ENCODE peak calls at places on chromosomes 3 and 15, in seven cellular contexts. T is adrenal gland, G is body of pancreas, O is A549, S is gastrocnemius medialis, I is stomach, Y is HCT116. Z is an unnamed sample. For H3K4me1, the result is how much of the 10 kb centered on the place peaks cover.

GRCh38 chr3:124248471-124249028 is 256.6 kb upstream of the ROPN1 start:
- DNase-seq in S (peak), T (peak), O (peak), I (peak), Y (no peak), G (peak), Z (no peak)

GRCh38 chr3:27415202-27415601 is 46.0 kb upstream of the NEK10 start:
- DNase-seq in S (no peak), Y (no peak), G (no peak), T (no peak), O (no peak), I (no peak), Z (no peak)

GRCh38 chr3:170178631-170179030 is 2.9 kb downstream of the PHC3 start:
- DNase-seq in S (no peak), T (no peak), O (no peak), G (no peak), I (no peak), Y (no peak), Z (no peak)

GRCh38 chr15:52503788-52504496 is 24.7 kb downstream of the MYO5A start:
- DNase-seq in O (no peak), S (no peak), T (no peak), I (no peak), Y (no peak), G (no peak), Z (no peak)

GRCh38 chr3:10344147-10344943 is 23.4 kb upstream of the SEC13 start:
- DNase-seq in G (peak), T (peak), S (no peak), I (peak), O (peak), Y (no peak), Z (no peak)

GRCh38 chr3:163726125-163726524 is 1352.2 kb downstream of the SI start:
- DNase-seq in I (no peak), O (no peak), Y (no peak), T (no peak), S (no peak), G (no peak), Z (no peak)

GRCh38 chr3:181741428-181741827 is 29.7 kb downstream of the SOX2 start:
- DNase-seq in G (no peak), Y (no peak), T (no peak), S (no peak), I (no peak), O (no peak), Z (no peak)

GRCh38 chr15:101436526-101436925 is 53.0 kb downstream of the PCSK6 start:
- DNase-seq in Y (no peak), T (no peak), S (no peak), I (no peak), G (no peak), O (no peak), Z (no peak)

GRCh38 chr3:33383951-33384350 is 56.3 kb downstream of the UBP1 start:
- DNase-seq in T (no peak), S (no peak), O (no peak), Y (no peak), G (no peak), I (no peak), Z (no peak)

GRCh38 chr3:194346621-194347020 is 4.5 kb downstream of the CPN2 start:
- DNase-seq in S (no peak), G (no peak), I (no peak), T (no peak), O (no peak), Y (no peak), Z (no peak)

GRCh38 chr3:123410149-123410515 is 38.8 kb downstream of the ADCY5 start:
- DNase-seq in I (no peak), S (no peak), Y (no peak), T (no peak), O (no peak), G (no peak), Z (no peak)

GRCh38 chr15:41919954-41920538 is 26.2 kb upstream of the SPTBN5 start:
- DNase-seq in G (peak), T (no peak), Y (no peak), I (peak), O (no peak), S (no peak), Z (peak)

GRCh38 chr3:53044371-53045106 is 1.3 kb downstream of the SFMBT1 start:
- DNase-seq in O (peak), G (no peak), Y (no peak), I (peak), S (no peak), T (peak), Z (peak)

GRCh38 chr3:156643729-156644389 is 30.5 kb upstream of the TIPARP start:
- DNase-seq in S (no peak), T (no peak), O (no peak), Y (no peak), G (no peak), I (no peak), Z (no peak)

GRCh38 chr3:178203650-178204049 is 332.6 kb upstream of the KCNMB2 start:
- DNase-seq in O (no peak), S (no peak), I (no peak), T (no peak), G (no peak), Y (no peak), Z (no peak)

GRCh38 chr3:58333206-58334012 is 717 bp downstream of the PXK start:
- DNase-seq in T (peak), I (peak), G (peak), Y (no peak), O (no peak), S (peak), Z (peak)

GRCh38 chr3:51799879-51800757 is 21.1 kb upstream of the IQCF6 start:
- DNase-seq in G (peak), O (peak), Y (peak), T (peak), S (no peak), I (no peak), Z (no peak)

GRCh38 chr3:128447561-128448013 is 19.1 kb downstream of the DNAJB8 start:
- DNase-seq in O (no peak), S (no peak), Y (no peak), I (no peak), T (no peak), G (no peak), Z (no peak)

GRCh38 chr3:157201648-157202278 is 41.8 kb upstream of the CCNL1 start:
- DNase-seq in T (no peak), I (no peak), O (peak), S (no peak), Y (peak), G (no peak), Z (no peak)

GRCh38 chr3:50611464-50612233 is at the start of gene CISH:
- DNase-seq in T (peak), I (peak), Y (no peak), S (peak), O (peak), G (peak), Z (peak)
- TF ChIP-seq POLR2A in T (peak), I (no peak), Y (peak), S (peak), O (peak), G (peak), Z (peak)

GRCh38 chr3:46955157-46955556 is 21.4 kb downstream of the CCDC12 start:
- DNase-seq in S (no peak), G (no peak), O (no peak), T (no peak), Y (no peak), I (no peak), Z (no peak)
- H3K4me1 ChIP-seq in S (half or more), G (half or more), O (half or more), T (under half), Y (under half), I (half or more), Z (under half)

GRCh38 chr15:40806672-40807027 is 239 bp upstream of the ZFYVE19 start:
- DNase-seq in G (no peak), Y (no peak), O (no peak), T (no peak), S (no peak), I (no peak), Z (no peak)

GRCh38 chr15:40803688-40804087 is 3.2 kb upstream of the ZFYVE19 start:
- DNase-seq in Y (no peak), I (no peak), G (no peak), O (no peak), S (no peak), T (no peak), Z (no peak)

GRCh38 chr15:40807888-40808194 is 568 bp upstream of the DNAJC17 start:
- DNase-seq in I (no peak), O (no peak), G (no peak), T (no peak), S (no peak), Y (no peak), Z (no peak)

GRCh38 chr15:40809051-40809450 is 1.8 kb upstream of the DNAJC17 start:
- DNase-seq in I (no peak), O (no peak), G (no peak), S (no peak), Y (no peak), T (no peak), Z (no peak)

GRCh38 chr15:40807028-40807887 is at the start of the genes DNAJC17 and ZFYVE19:
- DNase-seq in S (peak), T (peak), Y (peak), I (peak), O (peak), G (peak), Z (peak)
- TF ChIP-seq CTCF in S (no peak), T (no peak), Y (no peak), I (no peak), O (no peak), G (peak), Z (no peak)

GRCh38 chr3:4980229-4981159 is 1.3 kb downstream of the BHLHE40 start:
- DNase-seq in S (peak), O (peak), T (peak), Y (peak), G (peak), I (peak), Z (peak)
- TF ChIP-seq POLR2A in S (peak), O (no peak), T (peak), Y (no peak), G (peak), I (peak), Z (peak)

DNA sequence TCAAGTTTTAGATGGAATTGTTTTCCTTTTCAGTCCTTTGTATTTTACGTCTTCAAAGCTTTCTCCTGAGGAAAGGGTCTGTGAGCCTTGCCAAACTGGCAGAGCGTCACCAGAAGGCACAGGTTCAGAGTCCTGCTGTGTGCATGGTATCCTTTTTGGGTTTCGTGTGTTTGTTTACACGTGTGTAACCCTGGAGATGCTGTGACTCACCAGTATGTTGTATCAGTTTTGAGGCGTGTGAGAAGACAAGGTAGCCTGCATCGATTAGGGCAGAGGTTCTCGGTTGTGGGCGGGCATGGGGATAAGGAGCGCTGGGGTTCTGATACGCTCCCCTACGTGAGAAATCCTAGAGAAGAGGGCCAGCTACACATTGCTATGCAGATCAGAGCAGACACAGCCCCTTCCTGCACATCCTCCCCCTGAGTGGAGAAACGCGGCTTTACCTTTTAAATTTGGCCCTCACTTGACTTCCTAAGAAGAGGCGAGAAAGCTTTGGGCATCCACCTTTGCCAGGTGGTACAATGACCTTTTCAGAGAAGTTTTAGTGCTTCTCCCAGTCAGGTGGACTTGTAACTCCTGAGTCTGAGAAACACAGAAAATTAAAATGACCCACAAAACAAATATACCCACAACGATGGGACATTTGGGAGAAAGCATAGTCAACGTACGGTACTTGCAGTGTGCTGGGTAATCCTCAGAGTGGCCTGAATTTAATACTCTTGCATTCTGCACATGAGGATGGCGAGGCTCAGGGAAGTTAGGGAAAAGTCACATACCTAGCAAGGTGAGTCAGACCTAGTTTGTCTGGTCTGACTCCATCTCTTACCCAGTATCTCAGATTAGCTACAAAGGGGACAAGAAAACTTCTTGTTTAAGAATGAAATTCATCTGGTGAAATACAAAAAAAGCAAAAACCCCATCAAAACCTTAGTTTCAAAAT is 38.1 kb downstream of the TRAK1 start:
- DNase-seq in O (peak), G (peak), I (peak), Y (peak), T (no peak), S (no peak), Z (no peak)
- H3K4me1 ChIP-seq in O (under half), G (under half), I (under half), Y (under half), T (under half), S (under half), Z (under half)

DNA sequence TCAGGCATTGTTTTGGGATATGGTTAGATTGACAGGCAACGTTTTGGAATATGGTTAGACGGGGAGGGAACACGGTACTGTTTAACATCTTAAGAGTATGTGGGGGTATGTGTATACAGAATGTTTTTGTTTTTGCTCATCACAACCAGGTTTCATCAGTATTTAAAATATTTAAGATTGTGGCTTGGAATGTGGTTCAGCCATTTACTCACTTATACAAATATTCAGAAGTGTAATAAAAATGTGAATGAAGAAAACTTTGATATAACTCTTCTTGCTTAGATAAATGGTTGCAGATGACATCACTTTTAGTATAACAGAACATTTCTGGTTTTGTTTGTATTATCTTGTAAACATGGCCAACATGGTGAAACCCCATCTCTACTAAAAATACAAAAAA is 3.9 kb upstream of the PAK2 start:
- DNase-seq in O (no peak), I (no peak), T (no peak), S (no peak), Y (no peak), G (no peak), Z (no peak)
- TF ChIP-seq CTCF in O (no peak), I (no peak), T (no peak), S (no peak), Y (no peak), G (no peak), Z (no peak)

GRCh38 chr15:74889882-74890768 is at the start of gene MPI:
- DNase-seq in O (peak), Y (peak), T (peak), I (peak), G (peak), S (peak), Z (peak)
- TF ChIP-seq POLR2A in O (peak), Y (peak), T (peak), I (no peak), G (peak), S (peak), Z (peak)

GRCh38 chr3:12224181-12225147 is 64.4 kb upstream of the PPARG start:
- DNase-seq in S (no peak), T (no peak), Y (no peak), G (no peak), I (peak), O (no peak), Z (no peak)

GRCh38 chr3:12218161-12218560 is 59.4 kb upstream of the TIMP4 start:
- DNase-seq in Y (no peak), T (no peak), O (no peak), G (no peak), I (no peak), S (no peak), Z (no peak)

GRCh38 chr3:12222765-12223485 is 64.2 kb upstream of the TIMP4 start:
- DNase-seq in Y (no peak), O (no peak), I (no peak), T (no peak), S (no peak), G (no peak), Z (no peak)

DNA sequence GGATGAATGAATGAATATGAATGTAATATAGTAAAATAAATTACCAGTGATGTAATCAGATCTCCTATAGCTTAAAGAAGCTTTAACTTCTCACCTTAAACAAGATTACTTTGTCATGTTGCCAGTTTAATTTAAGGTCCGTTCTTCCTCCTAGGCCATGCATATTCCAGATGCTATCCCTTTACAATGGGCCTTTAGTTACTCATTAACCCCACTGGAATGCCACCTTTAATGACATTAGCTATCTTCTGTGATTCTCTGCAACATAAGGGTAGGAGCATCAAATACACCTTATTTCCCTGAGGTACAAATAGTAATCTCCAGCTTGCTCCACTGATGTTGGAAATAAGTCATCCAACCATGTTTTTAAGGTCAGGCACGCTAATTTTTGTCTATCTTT is 63.0 kb upstream of the TIMP4 start:
- DNase-seq in G (no peak), T (no peak), I (no peak), O (peak), S (no peak), Y (no peak), Z (no peak)
- H3K4me1 ChIP-seq in G (under half), T (under half), I (under half), O (under half), S (under half), Y (under half), Z (under half)

GRCh38 chr3:111978833-111979688 is at the start of gene ABHD10:
- DNase-seq in G (peak), I (peak), O (peak), S (peak), Y (peak), T (peak), Z (peak)
- TF ChIP-seq CTCF in G (no peak), I (no peak), O (no peak), S (no peak), Y (no peak), T (no peak), Z (no peak)

DNA sequence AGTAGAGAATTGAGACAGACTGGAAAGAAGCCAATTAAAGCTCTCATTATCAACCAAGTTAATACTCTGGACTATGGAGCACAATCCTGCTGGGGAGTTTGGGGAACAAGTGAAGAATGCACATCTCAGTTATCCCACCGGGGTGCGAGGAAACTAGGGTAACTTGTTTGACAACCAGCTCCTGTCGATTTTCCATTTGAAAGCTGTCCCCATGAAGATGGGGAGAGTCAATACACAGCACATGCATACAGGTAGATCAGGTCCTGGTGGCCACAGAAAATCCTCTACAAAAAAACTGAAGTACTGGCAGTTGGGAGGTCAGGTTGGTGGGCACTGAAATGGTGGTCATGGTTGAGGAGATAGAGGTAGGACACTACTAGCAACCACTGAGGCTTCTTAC is 25.7 kb upstream of the GRAMD1C start:
- DNase-seq in Y (no peak), G (no peak), S (no peak), O (no peak), T (no peak), I (no peak), Z (no peak)
- TF ChIP-seq POLR2A in Y (no peak), G (no peak), S (no peak), O (no peak), T (no peak), I (no peak), Z (no peak)

Z was measured in ovary.